ENCODE peak calls at places on chromosomes 13 and 19, in four cellular contexts. One of them, this sample, is unnamed.
A peak's percentile ranks its signal among the peaks of the same experiment; 100 is the strongest.

GRCh38 chr19:38912600-38913514 is 871 bp upstream of the CCER2 start:
- DNase-seq in HepG2: no peak
- DNase-seq in SK-N-SH: no peak
- DNase-seq in K562: no peak
- DNase-seq in this sample: no peak

GRCh38 chr19:29329460-29330134 is 116.6 kb upstream of the UQCRFS1 start:
- DNase-seq in HepG2: peak; percentile 15
- DNase-seq in SK-N-SH: no peak
- DNase-seq in K562: peak; percentile 26
- DNase-seq in this sample: no peak

GRCh38 chr19:46637224-46637623 is 1.2 kb upstream of the GNG8 start:
- DNase-seq in HepG2: no peak
- DNase-seq in SK-N-SH: no peak
- DNase-seq in K562: no peak
- DNase-seq in this sample: no peak

GRCh38 chr19:35153701-35154534 is 617 bp upstream of the FXYD5 start:
- DNase-seq in HepG2: no peak
- DNase-seq in SK-N-SH: peak; percentile 79
- DNase-seq in K562: peak; percentile 83
- DNase-seq in this sample: no peak

GRCh38 chr13:35923347-35923746 is 207.8 kb downstream of the DCLK1 start:
- DNase-seq in HepG2: no peak
- DNase-seq in SK-N-SH: no peak
- DNase-seq in K562: no peak
- DNase-seq in this sample: no peak

GRCh38 chr13:58584610-58585009 is 953.1 kb downstream of the PCDH17 start:
- DNase-seq in HepG2: no peak
- DNase-seq in SK-N-SH: no peak
- DNase-seq in K562: no peak
- DNase-seq in this sample: no peak

GRCh38 chr13:32153056-32153455 is 121.5 kb downstream of the FRY start:
- DNase-seq in HepG2: no peak
- DNase-seq in SK-N-SH: no peak
- DNase-seq in K562: no peak
- DNase-seq in this sample: no peak

GRCh38 chr19:34534206-34534605 is 52.6 kb downstream of the WTIP start:
- DNase-seq in HepG2: no peak
- DNase-seq in SK-N-SH: no peak
- DNase-seq in K562: no peak
- DNase-seq in this sample: no peak

GRCh38 chr19:45558399-45558878 is 26.2 kb downstream of the OPA3 start:
- DNase-seq in HepG2: peak; percentile 73
- DNase-seq in SK-N-SH: peak; percentile 66
- DNase-seq in K562: peak; percentile 86
- DNase-seq in this sample: no peak

GRCh38 chr13:101150998-101151397 is 265.3 kb downstream of the NALCN start:
- DNase-seq in HepG2: no peak
- DNase-seq in SK-N-SH: peak; percentile 17
- DNase-seq in K562: no peak
- DNase-seq in this sample: no peak

GRCh38 chr19:44748426-44749254 is at the start of gene BCL3:
- DNase-seq in HepG2: no peak
- DNase-seq in SK-N-SH: peak; percentile 76
- DNase-seq in K562: peak; percentile 82
- DNase-seq in this sample: no peak

GRCh38 chr13:69556540-69557196 is 551.0 kb upstream of the ATXN8OS start:
- DNase-seq in HepG2: no peak
- DNase-seq in SK-N-SH: no peak
- DNase-seq in K562: no peak
- DNase-seq in this sample: no peak

GRCh38 chr13:96769874-96770273 is 224.4 kb downstream of the OXGR1 start:
- DNase-seq in HepG2: no peak
- DNase-seq in SK-N-SH: peak; percentile 35
- DNase-seq in K562: no peak
- DNase-seq in this sample: no peak

GRCh38 chr19:45217957-45218334 is 27.3 kb downstream of the EXOC3L2 start:
- DNase-seq in HepG2: no peak
- DNase-seq in SK-N-SH: no peak
- DNase-seq in K562: no peak
- DNase-seq in this sample: no peak

GRCh38 chr13:79775830-79776229 is 294.9 kb downstream of the NDFIP2 start:
- DNase-seq in HepG2: peak; percentile 38
- DNase-seq in SK-N-SH: no peak
- DNase-seq in K562: no peak
- DNase-seq in this sample: no peak

GRCh38 chr13:32443111-32443510 is 15.2 kb upstream of the N4BP2L1 start:
- DNase-seq in HepG2: peak; percentile 69
- DNase-seq in SK-N-SH: peak; percentile 38
- DNase-seq in K562: peak; percentile 13
- DNase-seq in this sample: peak; percentile 60

GRCh38 chr13:47126432-47126831 is 229.6 kb upstream of the HTR2A start:
- DNase-seq in HepG2: no peak
- DNase-seq in SK-N-SH: no peak
- DNase-seq in K562: no peak
- DNase-seq in this sample: no peak

GRCh38 chr19:41691268-41691970 is 3.3 kb upstream of the CEACAM7 start:
- DNase-seq in HepG2: no peak
- DNase-seq in SK-N-SH: peak; percentile 67
- DNase-seq in K562: peak; percentile 51
- DNase-seq in this sample: no peak

GRCh38 chr13:100523994-100524393 is 64.6 kb downstream of the GGACT start:
- DNase-seq in HepG2: no peak
- DNase-seq in SK-N-SH: no peak
- DNase-seq in K562: no peak
- DNase-seq in this sample: no peak

GRCh38 chr13:112903606-112904195 is 65.3 kb upstream of the MCF2L start:
- DNase-seq in HepG2: no peak
- DNase-seq in SK-N-SH: no peak
- DNase-seq in K562: no peak
- DNase-seq in this sample: no peak

GRCh38 chr13:78787189-78787588 is 128.2 kb upstream of the OBI1 start:
- DNase-seq in HepG2: no peak
- DNase-seq in SK-N-SH: no peak
- DNase-seq in K562: no peak
- DNase-seq in this sample: no peak

GRCh38 chr13:59960683-59961082 is 203.0 kb downstream of the DIAPH3 start:
- DNase-seq in HepG2: no peak
- DNase-seq in SK-N-SH: no peak
- DNase-seq in K562: no peak
- DNase-seq in this sample: no peak

GRCh38 chr19:18208098-18208951 is 4.5 kb upstream of the RAB3A start:
- DNase-seq in HepG2: no peak
- DNase-seq in SK-N-SH: peak; percentile 88
- DNase-seq in K562: peak; percentile 67
- DNase-seq in this sample: no peak

GRCh38 chr13:112693831-112694497 is 4.1 kb downstream of the ATP11A start:
- DNase-seq in HepG2: no peak
- DNase-seq in SK-N-SH: no peak
- DNase-seq in K562: no peak
- DNase-seq in this sample: no peak

GRCh38 chr13:95067303-95067702 is 233.9 kb downstream of the ABCC4 start:
- DNase-seq in HepG2: no peak
- DNase-seq in SK-N-SH: no peak
- DNase-seq in K562: no peak
- DNase-seq in this sample: no peak

GRCh38 chr13:111853766-111854165 is 213.2 kb upstream of the SOX1 start:
- DNase-seq in HepG2: no peak
- DNase-seq in SK-N-SH: no peak
- DNase-seq in K562: no peak
- DNase-seq in this sample: no peak

GRCh38 chr19:45352914-45353796 is 12.6 kb downstream of the KLC3 start:
- DNase-seq in HepG2: no peak
- DNase-seq in SK-N-SH: peak; percentile 47
- DNase-seq in K562: no peak
- DNase-seq in this sample: no peak

GRCh38 chr19:49132974-49133609 is 13.7 kb downstream of the PPFIA3 start:
- DNase-seq in HepG2: no peak
- DNase-seq in SK-N-SH: peak; percentile 22
- DNase-seq in K562: peak; percentile 47
- DNase-seq in this sample: no peak

GRCh38 chr19:49135686-49136085 is 16.3 kb downstream of the PPFIA3 start:
- DNase-seq in HepG2: no peak
- DNase-seq in SK-N-SH: no peak
- DNase-seq in K562: no peak
- DNase-seq in this sample: no peak

GRCh38 chr19:49130325-49130724 is 11.0 kb downstream of the PPFIA3 start:
- DNase-seq in HepG2: no peak
- DNase-seq in SK-N-SH: no peak
- DNase-seq in K562: no peak
- DNase-seq in this sample: no peak

GRCh38 chr19:49136771-49137171 is 17.4 kb downstream of the PPFIA3 start:
- DNase-seq in HepG2: no peak
- DNase-seq in SK-N-SH: no peak
- DNase-seq in K562: no peak
- DNase-seq in this sample: no peak

GRCh38 chr19:49133621-49134454 is 14.5 kb downstream of the PPFIA3 start:
- DNase-seq in HepG2: no peak
- DNase-seq in SK-N-SH: peak; percentile 78
- DNase-seq in K562: peak; percentile 81
- DNase-seq in this sample: no peak
- TF ChIP-seq TAF1 in HepG2: no peak
- TF ChIP-seq TAF1 in SK-N-SH: no peak
- TF ChIP-seq TAF1 in K562: no peak
- TF ChIP-seq TAF1 in this sample: no peak

DNA sequence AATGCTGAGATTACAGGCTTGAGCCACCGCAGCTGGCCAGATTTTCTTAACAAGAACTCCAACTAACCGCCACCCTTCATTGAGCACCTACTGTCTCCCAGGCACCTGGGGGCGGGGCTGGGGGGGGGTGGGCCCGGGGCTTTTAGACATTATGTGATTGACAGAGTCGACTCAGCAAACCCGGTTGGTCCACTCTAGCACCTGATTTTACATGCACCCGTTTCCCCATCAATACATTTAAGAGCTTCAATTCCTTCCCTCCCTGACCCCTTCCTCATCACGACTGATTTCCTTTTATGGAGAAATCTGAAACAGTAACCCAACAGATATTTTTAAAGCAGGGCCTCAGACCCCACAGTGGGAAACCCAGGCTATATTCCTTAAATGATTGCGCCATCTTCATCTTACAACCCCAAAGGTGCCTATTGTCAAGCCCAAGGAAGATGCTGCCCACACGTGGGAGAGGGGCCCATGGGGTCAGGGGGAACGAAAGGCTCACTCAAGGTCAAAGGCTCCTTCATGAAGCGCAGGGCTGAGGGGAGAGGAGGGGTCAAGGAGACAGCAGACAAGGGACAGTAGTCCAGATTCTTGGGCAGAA is 1.8 kb downstream of the INSR start:
- DNase-seq in HepG2: no peak
- DNase-seq in SK-N-SH: no peak
- DNase-seq in K562: no peak
- DNase-seq in this sample: no peak
- TF ChIP-seq ZBTB33 in HepG2: no peak
- TF ChIP-seq ZBTB33 in SK-N-SH: no peak
- TF ChIP-seq ZBTB33 in K562: no peak
- TF ChIP-seq ZBTB33 in this sample: no peak

GRCh38 chr19:1847684-1848398 is 442 bp downstream of the REXO1 start:
- DNase-seq in HepG2: peak; percentile 75
- DNase-seq in SK-N-SH: peak; percentile 73
- DNase-seq in K562: peak; percentile 56
- DNase-seq in this sample: no peak
- TF ChIP-seq TAF1 in HepG2: peak; percentile 34
- TF ChIP-seq TAF1 in SK-N-SH: no peak
- TF ChIP-seq TAF1 in K562: peak; percentile 6
- TF ChIP-seq TAF1 in this sample: no peak

GRCh38 chr13:37303610-37304009 is 198.1 kb upstream of the CSNK1A1L start:
- DNase-seq in HepG2: no peak
- DNase-seq in SK-N-SH: no peak
- DNase-seq in K562: no peak
- DNase-seq in this sample: no peak
- TF ChIP-seq ZBTB33 in HepG2: no peak
- TF ChIP-seq ZBTB33 in SK-N-SH: no peak
- TF ChIP-seq ZBTB33 in K562: no peak
- TF ChIP-seq ZBTB33 in this sample: no peak

GRCh38 chr13:41246969-41247750 is 16.2 kb downstream of the MTRF1 start:
- DNase-seq in HepG2: no peak
- DNase-seq in SK-N-SH: no peak
- DNase-seq in K562: no peak
- DNase-seq in this sample: no peak

GRCh38 chr13:41241626-41242025 is 21.8 kb downstream of the MTRF1 start:
- DNase-seq in HepG2: no peak
- DNase-seq in SK-N-SH: peak; percentile 32
- DNase-seq in K562: no peak
- DNase-seq in this sample: no peak

DNA sequence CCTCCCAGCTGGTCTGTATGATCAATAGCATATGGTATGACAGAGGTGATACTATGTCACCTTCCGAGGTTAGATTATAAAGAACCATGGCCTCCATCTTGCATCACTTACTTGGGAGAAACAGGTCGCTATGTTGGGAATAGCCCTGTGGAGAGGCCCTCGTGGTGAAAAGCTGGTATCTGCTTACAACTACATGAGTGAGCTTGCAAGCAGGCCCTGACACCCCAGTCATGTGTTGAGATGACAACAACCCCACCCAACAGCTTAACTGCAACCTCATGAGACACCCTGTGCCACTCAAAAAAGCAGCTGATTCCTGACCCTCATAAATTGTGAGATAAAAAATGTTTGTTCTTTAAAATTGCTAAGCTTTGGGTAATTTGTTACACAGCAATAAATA is 18.8 kb downstream of the MTRF1 start:
- DNase-seq in HepG2: no peak
- DNase-seq in SK-N-SH: no peak
- DNase-seq in K562: no peak
- DNase-seq in this sample: no peak
- TF ChIP-seq TAF1 in HepG2: no peak
- TF ChIP-seq TAF1 in SK-N-SH: no peak
- TF ChIP-seq TAF1 in K562: no peak
- TF ChIP-seq TAF1 in this sample: no peak

DNA sequence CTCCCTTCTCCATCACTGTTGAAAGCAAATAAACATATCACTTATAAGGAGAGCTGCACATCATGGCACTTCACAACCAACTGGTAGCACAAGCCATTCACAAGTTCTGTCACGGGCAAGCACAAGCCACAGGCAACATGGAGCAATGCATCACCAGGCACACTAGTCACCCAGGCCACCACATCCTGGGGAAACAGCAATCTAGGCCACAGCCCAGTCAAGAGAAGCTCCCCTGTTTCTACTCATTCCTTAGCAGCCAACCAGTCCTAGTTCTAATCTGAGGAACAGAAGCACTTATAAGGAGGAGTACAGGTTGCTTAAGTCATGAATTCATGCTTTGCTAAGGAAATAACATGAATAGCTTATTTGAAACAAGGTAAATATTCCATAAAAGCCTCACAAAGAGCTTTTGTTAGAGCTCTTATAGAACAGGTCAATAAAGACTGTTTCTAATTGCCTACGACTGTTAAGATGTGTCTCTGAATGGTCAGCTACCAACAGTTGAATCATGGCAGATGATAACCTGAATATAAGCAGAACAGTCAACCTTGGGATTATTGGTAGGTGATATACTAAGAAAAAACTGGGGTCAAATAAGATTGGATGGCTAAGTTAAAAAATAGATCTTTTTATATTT is 169.0 kb downstream of the TBC1D4 start:
- DNase-seq in HepG2: no peak
- DNase-seq in SK-N-SH: no peak
- DNase-seq in K562: no peak
- DNase-seq in this sample: no peak
- TF ChIP-seq ZBTB33 in HepG2: no peak
- TF ChIP-seq ZBTB33 in SK-N-SH: no peak
- TF ChIP-seq ZBTB33 in K562: no peak
- TF ChIP-seq ZBTB33 in this sample: no peak